ENCODE peak calls at places on chromosome 1, in six cellular contexts. One of them, this sample, is unnamed.

GRCh38 chr1:245129321-245129720 is 25.5 kb upstream of the KIF26B start:
- DNase-seq in heart right ventricle: no peak
- DNase-seq in tibial artery: no peak
- DNase-seq in HFF-Myc: no peak
- DNase-seq in HL-60: no peak
- DNase-seq in coronary artery: no peak
- DNase-seq in this sample: no peak

GRCh38 chr1:44592208-44593145 is 81.8 kb downstream of the TMEM53 start:
- DNase-seq in HL-60: no peak
- DNase-seq in coronary artery: no peak
- DNase-seq in HFF-Myc: no peak
- DNase-seq in heart right ventricle: no peak
- DNase-seq in tibial artery: no peak
- DNase-seq in this sample: no peak

GRCh38 chr1:33515112-33515511 is 42.7 kb downstream of the ZSCAN20 start:
- DNase-seq in coronary artery: no peak
- DNase-seq in HFF-Myc: no peak
- DNase-seq in HL-60: no peak
- DNase-seq in tibial artery: no peak
- DNase-seq in heart right ventricle: no peak
- DNase-seq in this sample: no peak

GRCh38 chr1:155195201-155196102 is 12.2 kb downstream of the THBS3 start:
- DNase-seq in HL-60: no peak
- DNase-seq in heart right ventricle: no peak
- DNase-seq in tibial artery: no peak
- DNase-seq in coronary artery: no peak
- DNase-seq in HFF-Myc: no peak
- DNase-seq in this sample: no peak

GRCh38 chr1:229456016-229456415 is 22.1 kb upstream of the ACTA1 start:
- DNase-seq in HL-60: no peak
- DNase-seq in tibial artery: no peak
- DNase-seq in HFF-Myc: no peak
- DNase-seq in heart right ventricle: no peak
- DNase-seq in coronary artery: no peak
- DNase-seq in this sample: no peak

GRCh38 chr1:226628624-226629155 is 80.1 kb downstream of the STUM start:
- DNase-seq in coronary artery: peak; percentile 50
- DNase-seq in tibial artery: peak; percentile 16
- DNase-seq in HL-60: no peak
- DNase-seq in heart right ventricle: no peak
- DNase-seq in HFF-Myc: no peak
- DNase-seq in this sample: no peak

GRCh38 chr1:100921110-100921706 is 25.3 kb downstream of the SLC30A7 start:
- DNase-seq in coronary artery: no peak
- DNase-seq in tibial artery: no peak
- DNase-seq in heart right ventricle: no peak
- DNase-seq in HL-60: no peak
- DNase-seq in HFF-Myc: peak; percentile 33
- DNase-seq in this sample: peak; percentile 66

GRCh38 chr1:241413386-241413785 is 56.4 kb upstream of the RGS7 start:
- DNase-seq in heart right ventricle: no peak
- DNase-seq in tibial artery: no peak
- DNase-seq in HL-60: no peak
- DNase-seq in coronary artery: no peak
- DNase-seq in HFF-Myc: peak; percentile 89
- DNase-seq in this sample: peak; percentile 79

GRCh38 chr1:147627435-147628110 is 42.8 kb downstream of the ACP6 start:
- DNase-seq in coronary artery: no peak
- DNase-seq in HFF-Myc: peak; percentile 6
- DNase-seq in heart right ventricle: peak; percentile 41
- DNase-seq in tibial artery: peak; percentile 43
- DNase-seq in HL-60: no peak
- DNase-seq in this sample: peak; percentile 65

GRCh38 chr1:192477630-192478029 is 97.9 kb upstream of the RGS1 start:
- DNase-seq in heart right ventricle: no peak
- DNase-seq in coronary artery: no peak
- DNase-seq in HFF-Myc: no peak
- DNase-seq in HL-60: no peak
- DNase-seq in tibial artery: no peak
- DNase-seq in this sample: peak; percentile 63

GRCh38 chr1:84539972-84540371 is 33.6 kb upstream of the GNG5 start:
- DNase-seq in HL-60: no peak
- DNase-seq in coronary artery: no peak
- DNase-seq in HFF-Myc: no peak
- DNase-seq in tibial artery: no peak
- DNase-seq in heart right ventricle: no peak
- DNase-seq in this sample: no peak

GRCh38 chr1:236204656-236205055 is 62.3 kb downstream of the GPR137B start:
- DNase-seq in tibial artery: no peak
- DNase-seq in coronary artery: no peak
- DNase-seq in heart right ventricle: no peak
- DNase-seq in HFF-Myc: no peak
- DNase-seq in HL-60: no peak
- DNase-seq in this sample: no peak

GRCh38 chr1:206979379-206980043 is 9.3 kb upstream of the FCAMR start:
- DNase-seq in heart right ventricle: no peak
- DNase-seq in tibial artery: no peak
- DNase-seq in HFF-Myc: no peak
- DNase-seq in HL-60: no peak
- DNase-seq in coronary artery: no peak
- DNase-seq in this sample: peak; percentile 68

GRCh38 chr1:244836135-244836521 is 670 bp downstream of the COX20 start:
- DNase-seq in HL-60: peak; percentile 15
- DNase-seq in tibial artery: no peak
- DNase-seq in HFF-Myc: no peak
- DNase-seq in heart right ventricle: no peak
- DNase-seq in coronary artery: no peak
- DNase-seq in this sample: peak; percentile 77

GRCh38 chr1:33390550-33390949 is 40.3 kb downstream of the PHC2 start:
- DNase-seq in heart right ventricle: no peak
- DNase-seq in tibial artery: no peak
- DNase-seq in HL-60: no peak
- DNase-seq in coronary artery: no peak
- DNase-seq in HFF-Myc: peak; percentile 68
- DNase-seq in this sample: no peak

GRCh38 chr1:91712981-91713841 is 172.7 kb downstream of the TGFBR3 start:
- DNase-seq in HFF-Myc: no peak
- DNase-seq in coronary artery: no peak
- DNase-seq in HL-60: no peak
- DNase-seq in heart right ventricle: peak; percentile 67
- DNase-seq in tibial artery: peak; percentile 79
- DNase-seq in this sample: no peak

GRCh38 chr1:3441449-3441848 is 13.0 kb upstream of the ARHGEF16 start:
- DNase-seq in tibial artery: no peak
- DNase-seq in HFF-Myc: no peak
- DNase-seq in HL-60: no peak
- DNase-seq in coronary artery: no peak
- DNase-seq in heart right ventricle: no peak
- DNase-seq in this sample: no peak

GRCh38 chr1:158537609-158538008 is 16.6 kb downstream of the OR6Y1 start:
- DNase-seq in HFF-Myc: no peak
- DNase-seq in coronary artery: no peak
- DNase-seq in HL-60: no peak
- DNase-seq in tibial artery: no peak
- DNase-seq in heart right ventricle: no peak
- DNase-seq in this sample: no peak

GRCh38 chr1:51679435-51679834 is 62.5 kb downstream of the OSBPL9 start:
- DNase-seq in heart right ventricle: no peak
- DNase-seq in coronary artery: no peak
- DNase-seq in HL-60: no peak
- DNase-seq in tibial artery: no peak
- DNase-seq in HFF-Myc: no peak
- DNase-seq in this sample: peak; percentile 41

GRCh38 chr1:231807498-231807897 is 180.9 kb downstream of the DISC1 start:
- DNase-seq in HL-60: no peak
- DNase-seq in heart right ventricle: no peak
- DNase-seq in tibial artery: no peak
- DNase-seq in HFF-Myc: no peak
- DNase-seq in coronary artery: no peak
- DNase-seq in this sample: no peak

GRCh38 chr1:64280001-64280400 is 76.6 kb downstream of the UBE2U start:
- DNase-seq in coronary artery: no peak
- DNase-seq in HL-60: no peak
- DNase-seq in heart right ventricle: no peak
- DNase-seq in HFF-Myc: no peak
- DNase-seq in tibial artery: no peak
- DNase-seq in this sample: no peak

GRCh38 chr1:153510984-153511410 is 24.8 kb downstream of the S100A6 start:
- DNase-seq in HL-60: peak; percentile 57
- DNase-seq in tibial artery: peak; percentile 74
- DNase-seq in heart right ventricle: peak; percentile 80
- DNase-seq in HFF-Myc: no peak
- DNase-seq in coronary artery: no peak
- DNase-seq in this sample: peak; percentile 87

GRCh38 chr1:64877151-64877550 is 89.2 kb downstream of the JAK1 start:
- DNase-seq in HFF-Myc: no peak
- DNase-seq in heart right ventricle: no peak
- DNase-seq in coronary artery: no peak
- DNase-seq in HL-60: no peak
- DNase-seq in tibial artery: no peak
- DNase-seq in this sample: no peak

GRCh38 chr1:26530898-26531598 is 1.5 kb downstream of the RPS6KA1 start:
- DNase-seq in HFF-Myc: peak; percentile 54
- DNase-seq in HL-60: peak; percentile 74
- DNase-seq in heart right ventricle: no peak
- DNase-seq in coronary artery: no peak
- DNase-seq in tibial artery: no peak
- DNase-seq in this sample: peak; percentile 97

DNA sequence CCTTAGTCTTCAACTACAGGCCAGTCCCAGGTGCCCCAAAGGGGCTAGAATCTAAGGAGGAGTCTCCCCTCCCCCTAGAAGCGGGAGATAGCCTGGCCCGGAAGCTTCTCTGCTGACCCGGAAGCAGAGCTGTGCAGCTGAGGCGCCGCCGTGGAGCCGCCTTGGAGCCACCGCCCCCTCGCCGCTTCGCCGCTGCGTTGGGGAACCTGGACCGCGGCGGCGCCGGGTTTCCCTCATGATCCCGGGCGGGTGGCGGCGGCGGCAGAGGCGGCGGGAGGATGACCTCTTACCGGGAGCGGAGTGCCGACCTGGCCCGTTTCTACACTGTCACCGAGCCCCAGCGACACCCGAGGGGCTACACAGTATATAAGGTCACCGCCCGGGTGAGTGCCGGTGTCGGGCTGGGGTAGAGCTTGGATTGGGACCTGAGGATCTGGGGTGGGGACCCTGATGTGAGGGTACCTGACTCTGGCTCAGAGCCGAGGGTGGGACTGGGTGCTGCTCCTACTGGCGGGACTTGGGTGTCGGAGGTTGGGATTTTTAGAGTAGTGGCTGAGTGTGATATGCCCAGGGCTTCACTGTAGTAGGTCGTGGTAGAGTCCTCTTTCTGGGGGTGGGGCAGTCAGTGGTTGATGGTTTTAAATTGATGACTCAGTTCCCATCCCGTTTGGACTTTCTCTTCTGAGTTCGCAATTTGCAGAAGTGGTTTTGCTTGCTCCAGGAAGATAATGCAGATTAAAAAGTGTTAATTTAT is at the start of gene RPS6KC1:
- DNase-seq in tibial artery: peak; percentile 77
- DNase-seq in heart right ventricle: peak; percentile 85
- DNase-seq in HL-60: peak; percentile 51
- DNase-seq in HFF-Myc: peak; percentile 49
- DNase-seq in coronary artery: peak; percentile 87
- DNase-seq in this sample: peak; percentile 92
- TF ChIP-seq CTCF in tibial artery: no peak
- TF ChIP-seq CTCF in heart right ventricle: no peak
- TF ChIP-seq CTCF in HL-60: no peak
- TF ChIP-seq CTCF in HFF-Myc: no peak
- TF ChIP-seq CTCF in coronary artery: no peak
- TF ChIP-seq CTCF in this sample: peak; percentile 15

GRCh38 chr1:109788695-109789521 is 25.2 kb upstream of the EPS8L3 start:
- DNase-seq in coronary artery: peak; percentile 50
- DNase-seq in HFF-Myc: no peak
- DNase-seq in tibial artery: peak; percentile 17
- DNase-seq in heart right ventricle: no peak
- DNase-seq in HL-60: peak; percentile 87
- DNase-seq in this sample: no peak
- TF ChIP-seq CTCF in coronary artery: no peak
- TF ChIP-seq CTCF in HFF-Myc: peak; percentile 46
- TF ChIP-seq CTCF in tibial artery: no peak
- TF ChIP-seq CTCF in heart right ventricle: no peak
- TF ChIP-seq CTCF in HL-60: no peak
- TF ChIP-seq CTCF in this sample: no peak

DNA sequence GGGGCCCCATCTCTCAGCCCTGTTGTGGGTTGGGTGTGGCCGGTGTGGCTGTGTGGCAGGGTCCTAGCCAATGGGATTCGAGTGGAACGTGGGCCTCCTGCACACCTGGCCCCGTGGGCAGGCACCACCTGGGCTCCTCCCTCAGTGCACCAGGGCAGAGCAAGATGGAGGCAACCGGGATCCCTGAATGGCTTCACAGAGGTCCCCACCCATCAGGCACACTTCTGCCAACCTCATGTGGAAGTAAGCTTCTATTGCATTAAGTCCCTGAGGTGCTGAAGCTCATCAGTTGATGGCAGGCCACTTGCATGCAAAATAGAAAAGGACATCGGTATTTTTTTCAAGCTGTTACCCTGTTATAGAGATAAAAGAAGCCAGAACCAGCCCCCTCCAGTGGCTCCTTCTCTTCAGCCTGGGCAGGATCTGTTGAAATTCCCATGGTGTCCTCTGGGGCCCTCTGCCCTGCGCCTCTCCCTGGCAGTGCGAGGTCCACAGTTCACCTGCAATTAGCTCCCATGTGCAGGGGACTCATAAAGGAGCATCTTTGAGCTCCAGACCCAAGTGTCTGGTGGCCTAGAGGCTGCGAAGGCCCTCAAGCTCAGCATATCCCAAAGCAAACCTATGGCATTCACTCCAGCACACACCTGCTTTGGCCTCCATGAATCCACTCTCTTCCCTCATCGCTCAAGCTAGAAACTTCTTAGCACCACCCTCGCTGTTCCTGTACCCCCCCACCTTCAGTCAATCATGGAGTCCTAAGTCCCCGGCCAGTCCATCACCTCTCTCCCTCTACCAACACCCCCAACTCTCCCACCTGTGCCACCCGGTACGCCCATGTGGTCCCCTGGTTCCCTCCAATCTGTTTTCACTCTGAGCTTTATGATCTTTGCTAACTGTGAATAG is 2.1 kb upstream of the SLC45A1 start:
- DNase-seq in heart right ventricle: no peak
- DNase-seq in coronary artery: no peak
- DNase-seq in HL-60: no peak
- DNase-seq in tibial artery: no peak
- DNase-seq in HFF-Myc: no peak
- DNase-seq in this sample: peak; percentile 9
- TF ChIP-seq CTCF in heart right ventricle: no peak
- TF ChIP-seq CTCF in coronary artery: no peak
- TF ChIP-seq CTCF in HL-60: no peak
- TF ChIP-seq CTCF in tibial artery: no peak
- TF ChIP-seq CTCF in HFF-Myc: peak; percentile 16
- TF ChIP-seq CTCF in this sample: peak; percentile 13

DNA sequence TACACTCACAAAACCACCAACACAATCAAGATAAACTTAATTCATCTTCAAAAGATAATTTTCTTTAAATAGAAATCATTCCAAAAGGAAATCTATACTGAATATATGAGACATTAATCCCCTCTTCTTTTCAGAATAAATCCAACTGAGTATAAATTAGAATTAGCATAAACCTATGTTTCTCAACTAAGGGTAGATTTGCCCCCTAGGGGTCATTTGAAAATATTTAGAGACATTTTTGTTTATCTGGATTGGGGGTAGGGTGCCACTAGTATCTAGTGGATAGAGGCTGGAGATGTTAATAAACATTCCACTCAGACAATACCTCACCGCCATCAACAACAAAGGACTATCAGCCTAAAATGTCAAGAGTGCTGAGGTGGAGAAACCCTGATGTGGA is 6.5 kb upstream of the TNFSF4 start:
- DNase-seq in HL-60: no peak
- DNase-seq in heart right ventricle: no peak
- DNase-seq in tibial artery: no peak
- DNase-seq in HFF-Myc: no peak
- DNase-seq in coronary artery: no peak
- DNase-seq in this sample: peak; percentile 12
- TF ChIP-seq CTCF in HL-60: no peak
- TF ChIP-seq CTCF in heart right ventricle: no peak
- TF ChIP-seq CTCF in tibial artery: no peak
- TF ChIP-seq CTCF in HFF-Myc: no peak
- TF ChIP-seq CTCF in coronary artery: no peak
- TF ChIP-seq CTCF in this sample: no peak